ENCODE peak calls at places on chromosomes 2 and 18, in seven cellular contexts. V is activated gamma-delta T cell treated with Interleukin-2 at 50 U/mL for 16 hours; P is fibroblast of lung; Z is brain microvascular endothelial cell; X is activated CD4-positive, alpha-beta memory T cell treated with anti-CD3 and anti-CD28 coated beads, Interleukin-2, amount 10 ng/mL, durations not matched to agents 7 days and 5 days; B is substantia nigra; R is A172. S is an unnamed sample.

GRCh38 chr2:236972491-236973379 is 113.0 kb upstream of the COPS8 start:
- DNase-seq in Z (peak), R (peak), P (peak), X (no peak), V (no peak), B (no peak), S (peak)

GRCh38 chr18:2050016-2050415 is 521.3 kb downstream of the METTL4 start:
- DNase-seq in Z (peak), B (no peak), P (peak), V (no peak), R (peak), X (no peak), S (no peak)

GRCh38 chr2:8300905-8301304 is 381.0 kb upstream of the ID2 start:
- DNase-seq in B (no peak), Z (no peak), R (no peak), P (no peak), X (no peak), V (no peak), S (no peak)

GRCh38 chr2:16240459-16240858 is 300.1 kb downstream of the MYCN start:
- DNase-seq in B (no peak), Z (no peak), V (no peak), P (no peak), R (no peak), X (no peak), S (no peak)

GRCh38 chr2:75142081-75142480 is 57.2 kb downstream of the TACR1 start:
- DNase-seq in X (no peak), Z (no peak), P (peak), R (no peak), V (no peak), B (no peak), S (no peak)

GRCh38 chr2:99458529-99458928 is 31.3 kb downstream of the REV1 start:
- DNase-seq in R (no peak), V (no peak), Z (no peak), P (no peak), B (no peak), X (no peak), S (no peak)

GRCh38 chr2:237923507-237924163 is 43.2 kb upstream of the UBE2F start:
- DNase-seq in X (peak), R (no peak), B (peak), Z (peak), V (peak), P (peak), S (peak)

GRCh38 chr2:55159752-55160151 is 72.3 kb downstream of the CLHC1 start:
- DNase-seq in B (no peak), V (no peak), R (no peak), Z (no peak), X (no peak), P (no peak), S (no peak)

GRCh38 chr18:60812921-60813320 is 440.3 kb upstream of the MC4R start:
- DNase-seq in R (no peak), Z (no peak), B (no peak), V (no peak), P (no peak), X (no peak), S (no peak)

GRCh38 chr2:167122389-167122788 is 234.1 kb downstream of the XIRP2 start:
- DNase-seq in R (no peak), B (no peak), P (no peak), V (no peak), Z (no peak), X (no peak), S (no peak)

GRCh38 chr2:164898475-164898874 is 56.9 kb downstream of the SLC38A11 start:
- DNase-seq in V (no peak), R (peak), Z (peak), B (no peak), X (no peak), P (peak), S (peak)

GRCh38 chr2:61639721-61640120 is 101.6 kb upstream of the XPO1 start:
- DNase-seq in V (no peak), Z (no peak), X (no peak), R (no peak), B (no peak), P (no peak), S (no peak)

GRCh38 chr2:23824777-23825212 is 102.1 kb downstream of the ATAD2B start:
- DNase-seq in X (no peak), P (peak), B (no peak), R (peak), V (peak), Z (peak), S (peak)

GRCh38 chr2:45707034-45707433 is 55.6 kb downstream of the PRKCE start:
- DNase-seq in X (no peak), V (no peak), Z (no peak), R (no peak), P (no peak), B (no peak), S (no peak)

GRCh38 chr2:120559401-120559800 is 176.3 kb upstream of the GLI2 start:
- DNase-seq in X (no peak), P (peak), B (no peak), R (peak), Z (peak), V (no peak), S (peak)

GRCh38 chr2:100109986-100110980 is 32.1 kb downstream of the AFF3 start:
- DNase-seq in Z (no peak), P (no peak), R (no peak), X (no peak), V (no peak), B (no peak), S (no peak)

GRCh38 chr18:44579028-44579692 is 101.5 kb upstream of the SETBP1 start:
- DNase-seq in B (no peak), X (no peak), P (peak), R (peak), V (no peak), Z (no peak), S (peak)

GRCh38 chr2:130377491-130377890 is 21.6 kb downstream of the PTPN18 start:
- DNase-seq in X (no peak), P (no peak), V (no peak), B (no peak), R (no peak), Z (no peak), S (no peak)

GRCh38 chr2:239323473-239323872 is 77.3 kb downstream of the HDAC4 start:
- DNase-seq in V (no peak), X (no peak), P (no peak), R (no peak), B (no peak), Z (no peak), S (no peak)

GRCh38 chr2:180075763-180076362 is 68.8 kb upstream of the CWC22 start:
- DNase-seq in Z (no peak), X (no peak), R (no peak), B (no peak), P (no peak), V (no peak), S (no peak)

GRCh38 chr2:72780483-72780882 is 45.4 kb downstream of the EXOC6B start:
- DNase-seq in Z (peak), P (peak), V (no peak), R (no peak), X (no peak), B (no peak), S (peak)

GRCh38 chr2:39666489-39667141 is 898 bp downstream of the TMEM178A start:
- DNase-seq in P (peak), V (no peak), B (no peak), X (no peak), R (no peak), Z (no peak), S (no peak)

GRCh38 chr2:179251865-179252264 is 12.8 kb downstream of the SESTD1 start:
- DNase-seq in Z (no peak), P (peak), X (no peak), V (no peak), R (no peak), B (no peak), S (peak)

GRCh38 chr2:229489016-229489415 is 217.9 kb upstream of the PID1 start:
- DNase-seq in R (peak), B (peak), X (no peak), P (peak), Z (peak), V (no peak), S (peak)

GRCh38 chr2:29724282-29724681 is 197.1 kb downstream of the ALK start:
- DNase-seq in Z (no peak), X (no peak), R (no peak), B (no peak), V (no peak), P (no peak), S (no peak)

GRCh38 chr2:33069894-33070651 is 123.3 kb downstream of the LTBP1 start:
- DNase-seq in X (peak), Z (peak), B (no peak), R (peak), P (peak), V (no peak), S (peak)

GRCh38 chr2:181123798-181124217 is 143.4 kb downstream of the UBE2E3 start:
- DNase-seq in Z (peak), P (peak), V (peak), B (no peak), R (peak), X (peak), S (no peak)